ENCODE peak calls at places on chromosomes 2 and 18, in six cellular contexts. F is neural crest cell, B is omental fat pad, L is breast epithelium, C is mucosa of descending colon, X is activated B cell treated with CpG ODN at 0.5 μM for 24 hours. W is an unnamed sample.

GRCh38 chr18:80246656-80247402 is 485 bp downstream of the PARD6G start:
- DNase-seq in F (peak), B (no peak), L (peak), C (peak), X (no peak), W (no peak)

GRCh38 chr2:95115418-95115817 is 6.2 kb downstream of the MRPS5 start:
- DNase-seq in F (peak), B (peak), L (peak), C (peak), X (peak), W (peak)

GRCh38 chr2:8536686-8537571 is 144.9 kb upstream of the ID2 start:
- DNase-seq in F (no peak), B (no peak), L (no peak), C (no peak), X (no peak), W (no peak)

GRCh38 chr18:4854664-4855063 is 342.4 kb downstream of the AKAIN1 start:
- DNase-seq in F (no peak), B (no peak), L (no peak), C (no peak), X (no peak), W (no peak)

GRCh38 chr2:29848566-29849310 is 72.6 kb downstream of the ALK start:
- DNase-seq in F (no peak), B (no peak), L (no peak), C (no peak), X (no peak), W (no peak)

GRCh38 chr2:55581435-55581834 is 36.0 kb downstream of the PPP4R3B start:
- DNase-seq in F (no peak), B (no peak), L (no peak), C (no peak), X (no peak), W (no peak)

GRCh38 chr2:48131503-48132293 is 225.4 kb upstream of the FBXO11 start:
- DNase-seq in F (no peak), B (no peak), L (no peak), C (no peak), X (no peak), W (no peak)

GRCh38 chr2:140023291-140023690 is 1243.1 kb upstream of the NXPH2 start:
- DNase-seq in F (no peak), B (no peak), L (no peak), C (no peak), X (no peak), W (no peak)

GRCh38 chr2:174522553-174522952 is 35.7 kb upstream of the GPR155 start:
- DNase-seq in F (no peak), B (no peak), L (no peak), C (no peak), X (no peak), W (no peak)

GRCh38 chr2:1371066-1371465 is 42.2 kb upstream of the TPO start:
- DNase-seq in F (no peak), B (no peak), L (no peak), C (no peak), X (no peak), W (no peak)

GRCh38 chr2:15979759-15980604 is 39.6 kb downstream of the MYCN start:
- DNase-seq in F (no peak), B (no peak), L (no peak), C (no peak), X (no peak), W (no peak)

GRCh38 chr2:181742908-181743722 is 62.8 kb upstream of the NEUROD1 start:
- DNase-seq in F (peak), B (no peak), L (no peak), C (no peak), X (no peak), W (no peak)

GRCh38 chr18:730692-731091 is 18.3 kb upstream of the ENOSF1 start:
- DNase-seq in F (no peak), B (no peak), L (no peak), C (no peak), X (no peak), W (no peak)

GRCh38 chr2:64482765-64483504 is 29.0 kb downstream of the LGALSL start:
- DNase-seq in F (no peak), B (no peak), L (peak), C (peak), X (no peak), W (no peak)

GRCh38 chr18:55237665-55238064 is 278.4 kb upstream of the CCDC68 start:
- DNase-seq in F (no peak), B (no peak), L (no peak), C (no peak), X (no peak), W (no peak)

GRCh38 chr2:9445089-9445488 is 21.6 kb downstream of the CPSF3 start:
- DNase-seq in F (no peak), B (no peak), L (no peak), C (no peak), X (no peak), W (no peak)

GRCh38 chr2:71746946-71747501 is 293.7 kb downstream of the DYSF start:
- DNase-seq in F (no peak), B (no peak), L (peak), C (peak), X (no peak), W (no peak)

GRCh38 chr2:18317017-18317416 is 243.4 kb downstream of the RDH14 start:
- DNase-seq in F (no peak), B (no peak), L (no peak), C (no peak), X (no peak), W (no peak)

GRCh38 chr2:41867553-41867952 is 180.3 kb upstream of the PKDCC start:
- DNase-seq in F (no peak), B (no peak), L (no peak), C (no peak), X (no peak), W (no peak)

GRCh38 chr2:238835726-238836301 is 12.1 kb upstream of the TWIST2 start:
- DNase-seq in F (no peak), B (no peak), L (no peak), C (no peak), X (no peak), W (no peak)

GRCh38 chr18:12990128-12990485 is 1.1 kb upstream of the CEP192 start:
- DNase-seq in F (no peak), B (no peak), L (no peak), C (no peak), X (no peak), W (no peak)

GRCh38 chr2:70354264-70354949 is 52.5 kb upstream of the FAM136A start:
- DNase-seq in F (no peak), B (no peak), L (no peak), C (no peak), X (no peak), W (no peak)

GRCh38 chr2:239275871-239276812 is 124.7 kb downstream of the HDAC4 start:
- DNase-seq in F (no peak), B (peak), L (peak), C (peak), X (peak), W (no peak)

GRCh38 chr2:137910641-137911040 is 53.6 kb upstream of the HNMT start:
- DNase-seq in F (no peak), B (no peak), L (no peak), C (no peak), X (no peak), W (no peak)

GRCh38 chr2:73212448-73213176 is 1.4 kb upstream of the SMYD5 start:
- DNase-seq in F (peak), B (peak), L (peak), C (peak), X (peak), W (peak)

GRCh38 chr18:24009651-24010333 is 4.8 kb upstream of the TTC39C start:
- DNase-seq in F (no peak), B (no peak), L (no peak), C (no peak), X (no peak), W (no peak)
- TF ChIP-seq CTCF in F (no peak), B (no peak), L (no peak), C (no peak), X (no peak), W (no peak)

DNA sequence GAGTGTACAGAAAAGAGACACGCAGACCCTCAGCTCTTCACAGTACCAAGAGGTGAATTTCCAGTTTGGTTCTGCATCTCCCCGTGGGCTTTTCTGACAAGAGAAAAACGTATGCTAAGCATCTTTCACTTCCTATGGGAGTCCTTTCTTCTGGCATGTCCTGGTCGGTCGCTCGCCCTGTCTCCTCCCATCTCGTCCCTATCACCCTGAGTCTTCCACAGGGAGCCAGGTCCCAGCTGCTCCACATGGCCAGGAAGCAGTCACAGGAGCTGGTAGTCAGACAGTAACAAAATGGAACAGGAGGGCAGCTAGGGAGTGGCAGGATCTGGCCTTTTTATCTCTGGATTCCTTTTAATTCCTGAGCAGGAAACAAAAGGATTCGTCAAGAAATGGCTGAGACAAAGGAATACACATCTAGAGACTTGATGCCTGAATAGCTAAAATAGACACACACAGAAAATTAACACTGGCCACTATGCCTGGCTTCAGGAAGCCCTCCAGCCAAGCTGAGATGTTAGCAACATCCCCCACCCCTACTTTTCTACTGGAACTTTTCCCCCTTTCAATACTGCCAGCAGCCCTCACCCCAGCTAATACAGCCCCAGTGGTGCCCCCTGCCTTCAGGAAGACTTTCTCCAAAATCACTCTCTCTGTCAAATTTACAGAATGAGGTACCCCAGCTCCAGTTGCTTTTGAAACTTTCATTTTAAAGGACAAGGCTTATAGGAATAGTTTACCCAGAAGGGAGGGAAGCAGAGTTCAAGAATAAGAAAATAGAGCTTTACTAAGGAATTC is 136.1 kb downstream of the DNER start:
- DNase-seq in F (no peak), B (no peak), L (no peak), C (no peak), X (no peak), W (no peak)
- TF ChIP-seq CTCF in F (no peak), B (no peak), L (no peak), C (no peak), X (no peak), W (no peak)

DNA sequence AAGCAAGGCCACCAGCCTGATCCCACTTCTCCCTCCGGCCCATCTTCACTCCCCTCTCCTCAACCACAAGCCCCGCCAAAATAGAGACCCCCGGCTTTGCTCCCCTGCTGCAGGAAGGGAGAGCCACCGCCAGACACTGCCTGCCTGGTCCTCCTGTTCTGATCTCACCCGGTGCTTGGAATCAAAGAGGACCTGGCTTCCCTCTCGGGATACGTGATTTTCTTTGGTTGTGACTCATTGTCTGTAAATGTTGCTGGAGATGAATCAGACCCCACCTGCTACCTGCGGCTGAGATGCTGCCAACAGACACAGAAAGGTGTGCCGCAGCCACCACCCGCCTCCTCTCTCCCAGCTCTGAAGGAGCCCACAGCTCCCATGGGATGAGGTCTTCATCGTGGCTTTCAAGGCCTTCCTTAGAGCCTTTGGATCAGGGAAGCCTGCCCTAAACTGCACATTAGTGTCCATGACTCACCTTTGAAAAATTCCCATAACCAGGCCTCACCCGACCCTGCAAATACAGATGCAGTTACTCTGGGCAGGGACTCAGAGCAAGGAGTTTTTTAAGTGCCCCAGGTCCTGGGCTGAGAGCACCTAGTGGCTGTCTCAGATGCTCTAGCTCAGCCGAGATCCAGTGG is 79.4 kb upstream of the ZNF532 start:
- DNase-seq in F (no peak), B (no peak), L (peak), C (no peak), X (no peak), W (no peak)
- TF ChIP-seq CTCF in F (peak), B (no peak), L (no peak), C (no peak), X (no peak), W (no peak)

DNA sequence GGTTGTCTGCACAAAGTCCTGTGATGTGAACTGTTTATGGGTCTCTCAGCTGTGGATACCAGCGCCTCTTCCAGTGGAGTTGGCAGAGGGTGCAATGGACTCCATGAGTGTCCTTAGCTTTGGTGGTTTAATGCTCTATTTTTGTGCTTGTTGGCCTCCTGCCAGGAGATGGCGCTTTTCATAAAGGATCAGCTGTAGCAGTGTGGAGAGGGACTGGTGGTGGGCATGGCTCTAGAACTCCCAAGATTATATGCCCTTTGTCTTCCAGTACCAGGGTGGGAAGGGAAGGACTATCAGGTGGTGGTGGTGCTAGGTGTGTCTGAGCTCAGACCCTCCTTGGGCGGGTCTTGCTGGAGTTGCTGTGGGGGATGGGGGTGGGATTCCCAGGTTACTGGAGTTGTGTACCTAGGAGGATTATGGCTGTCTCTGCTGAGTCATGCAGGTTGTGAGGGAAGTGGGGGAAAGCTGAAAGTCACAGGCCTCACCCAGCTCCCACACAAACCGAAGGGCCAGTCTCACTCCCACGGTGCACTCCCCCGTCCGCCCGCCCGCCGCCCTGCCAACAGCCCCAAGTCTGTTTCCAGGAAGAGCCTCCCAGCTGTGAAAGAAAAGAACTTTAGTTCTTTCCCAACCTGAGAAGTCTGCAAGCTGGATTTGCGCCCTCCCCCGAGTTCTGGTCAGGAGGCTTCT is 108.1 kb downstream of the MARCO start:
- DNase-seq in F (no peak), B (no peak), L (no peak), C (no peak), X (no peak), W (no peak)
- TF ChIP-seq CTCF in F (peak), B (no peak), L (no peak), C (no peak), X (no peak), W (no peak)

DNA sequence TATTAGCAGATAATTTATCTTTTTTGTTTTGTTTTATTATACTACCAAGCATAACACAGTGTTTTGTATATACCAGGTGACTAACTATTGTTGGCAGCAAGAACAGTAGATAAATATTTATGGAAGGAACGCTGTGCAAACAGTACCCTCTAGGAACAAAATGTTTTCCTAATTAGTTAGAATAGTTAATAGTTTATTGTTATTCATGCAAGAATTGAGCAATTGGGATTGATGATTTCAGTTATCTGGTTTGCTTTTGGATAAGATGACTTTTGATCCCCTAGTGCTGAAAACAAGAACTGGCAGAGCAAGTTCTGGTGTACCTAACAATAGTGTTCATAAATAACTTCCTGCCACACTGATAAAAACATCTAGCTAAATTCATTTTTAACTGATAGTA is 323.3 kb downstream of the TGIF1 start:
- DNase-seq in F (no peak), B (no peak), L (no peak), C (no peak), X (no peak), W (no peak)
- TF ChIP-seq CTCF in F (peak), B (no peak), L (peak), C (no peak), X (no peak), W (peak)

GRCh38 chr2:43269074-43269572 is 42.7 kb upstream of the ZFP36L2 start:
- DNase-seq in F (no peak), B (peak), L (peak), C (peak), X (no peak), W (no peak)
- TF ChIP-seq CTCF in F (no peak), B (no peak), L (no peak), C (no peak), X (no peak), W (no peak)

GRCh38 chr2:35858216-35858615 is 497.4 kb upstream of the CRIM1 start:
- DNase-seq in F (no peak), B (no peak), L (no peak), C (no peak), X (no peak), W (no peak)
- TF ChIP-seq CTCF in F (no peak), B (no peak), L (no peak), C (no peak), X (no peak), W (no peak)

GRCh38 chr2:127158614-127159290 is 51.8 kb upstream of the BIN1 start:
- DNase-seq in F (no peak), B (no peak), L (no peak), C (no peak), X (no peak), W (peak)

GRCh38 chr2:127162261-127163089 is 55.5 kb upstream of the BIN1 start:
- DNase-seq in F (no peak), B (no peak), L (no peak), C (no peak), X (no peak), W (peak)

GRCh38 chr2:127157651-127158460 is 50.9 kb upstream of the BIN1 start:
- DNase-seq in F (peak), B (no peak), L (no peak), C (no peak), X (no peak), W (peak)

GRCh38 chr2:127161176-127162136 is 54.5 kb upstream of the BIN1 start:
- DNase-seq in F (no peak), B (no peak), L (no peak), C (no peak), X (no peak), W (no peak)

DNA sequence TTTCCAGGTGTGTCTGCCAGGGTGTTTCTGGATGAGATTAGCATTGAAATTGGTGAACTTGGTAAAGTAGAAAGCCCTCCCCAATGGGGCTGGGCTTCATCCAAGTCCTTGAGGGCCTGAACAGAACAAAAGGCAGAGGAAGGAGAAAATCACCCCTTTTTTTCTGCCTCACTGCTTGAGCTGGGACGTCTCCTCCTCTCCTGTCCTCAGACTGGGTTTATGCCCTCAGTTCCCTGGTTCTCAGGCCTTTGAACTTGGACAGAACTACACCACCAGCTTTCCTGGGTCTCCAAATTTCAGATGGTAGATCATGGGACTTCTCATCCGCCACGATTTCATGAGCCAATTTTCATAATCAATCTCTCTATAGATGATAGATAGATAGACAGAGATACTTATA is 53.7 kb upstream of the BIN1 start:
- DNase-seq in F (no peak), B (no peak), L (no peak), C (no peak), X (no peak), W (no peak)
- TF ChIP-seq CTCF in F (no peak), B (no peak), L (no peak), C (no peak), X (no peak), W (no peak)

GRCh38 chr2:25115249-25115883 is 53.0 kb downstream of the POMC start:
- DNase-seq in F (no peak), B (no peak), L (no peak), C (no peak), X (no peak), W (no peak)

GRCh38 chr2:25109822-25110221 is 58.6 kb downstream of the POMC start:
- DNase-seq in F (no peak), B (no peak), L (no peak), C (no peak), X (no peak), W (no peak)

GRCh38 chr2:25115902-25116301 is 52.5 kb downstream of the POMC start:
- DNase-seq in F (no peak), B (no peak), L (no peak), C (no peak), X (no peak), W (no peak)

GRCh38 chr2:25116956-25117355 is 51.4 kb downstream of the POMC start:
- DNase-seq in F (no peak), B (no peak), L (no peak), C (no peak), X (no peak), W (no peak)

DNA sequence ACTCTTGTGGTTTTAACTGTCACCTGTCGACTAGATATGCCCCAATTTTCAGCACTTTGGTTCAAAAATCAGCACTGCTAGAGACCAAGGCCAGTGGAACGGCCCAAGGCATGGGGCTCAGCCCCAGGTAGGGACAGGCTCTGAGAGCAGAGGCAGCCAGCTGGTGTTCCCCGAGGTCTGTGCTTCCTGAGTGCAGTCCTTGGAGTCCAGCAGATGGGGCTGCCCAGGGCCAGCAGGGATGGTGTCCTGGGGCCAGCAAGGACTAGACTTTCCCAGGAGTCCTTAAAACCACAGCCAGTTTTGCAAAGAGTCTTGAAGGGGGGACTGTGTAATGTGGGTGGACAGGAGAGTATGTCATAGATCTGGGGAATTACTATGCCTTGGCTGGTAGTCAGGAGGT is 56.3 kb downstream of the POMC start:
- DNase-seq in F (no peak), B (no peak), L (no peak), C (no peak), X (no peak), W (no peak)
- TF ChIP-seq CTCF in F (no peak), B (no peak), L (no peak), C (no peak), X (no peak), W (no peak)

W was measured in mesothelial cell of epicardium.